ENCODE peak calls at places on chromosomes 4 and X, in four cellular contexts. Y is OCI-LY7, U is PC-3, D is hepatocyte. V is an unnamed sample.
A peak's percentile ranks its signal among the peaks of the same experiment; 100 is the strongest.

GRCh38 chr4:148143174-148143573 is 299.0 kb downstream of the NR3C2 start:
- DNase-seq in Y (no peak), D (no peak), U (no peak), V (no peak)

GRCh38 chr4:118059397-118059796 is 25.1 kb downstream of the NDST3 start:
- DNase-seq in Y (no peak), D (no peak), U (no peak), V (no peak)

GRCh38 chr4:132180020-132180427 is 969.1 kb upstream of the PCDH10 start:
- DNase-seq in Y (no peak), D (no peak), U (peak; percentile 69), V (no peak)

GRCh38 chr4:8315343-8316250 is 46.0 kb downstream of the HTRA3 start:
- DNase-seq in Y (peak; percentile 66), U (peak; percentile 80), D (peak; percentile 87), V (peak; percentile 20)

GRCh38 chr4:41785665-41786064 is 37.1 kb upstream of the PHOX2B start:
- DNase-seq in U (no peak), D (no peak), Y (no peak), V (no peak)

GRCh38 chr4:102438396-102438795 is 62.8 kb upstream of the NFKB1 start:
- DNase-seq in U (peak; percentile 32), D (no peak), Y (no peak), V (no peak)

GRCh38 chrX:150421816-150422215 is 58.7 kb downstream of the MAMLD1 start:
- DNase-seq in D (no peak), Y (no peak), U (no peak), V (no peak)

GRCh38 chr4:14222630-14223029 is 595.1 kb upstream of the BOD1L1 start:
- DNase-seq in Y (no peak), U (no peak), D (no peak), V (no peak)

GRCh38 chr4:181688416-181688815 is 554.8 kb upstream of the TENM3 start:
- DNase-seq in U (no peak), Y (no peak), D (no peak), V (no peak)

GRCh38 chrX:110086916-110087484 is 84.1 kb downstream of the TMEM164 start:
- DNase-seq in Y (no peak), D (peak; percentile 64), U (peak; percentile 90), V (no peak)

GRCh38 chr4:132333723-132334045 is 815.4 kb upstream of the PCDH10 start:
- DNase-seq in Y (no peak), D (no peak), U (no peak), V (no peak)

GRCh38 chr4:189036906-189037305 is 897.7 kb downstream of the TRIML1 start:
- DNase-seq in U (no peak), Y (no peak), D (no peak), V (no peak)

GRCh38 chrX:34918856-34919255 is 23.7 kb upstream of the FAM47B start:
- DNase-seq in D (peak; percentile 66), U (peak; percentile 67), Y (no peak), V (no peak)

GRCh38 chr4:112448211-112448745 is 67.7 kb downstream of the NEUROG2 start:
- DNase-seq in Y (no peak), U (peak; percentile 30), D (no peak), V (no peak)

GRCh38 chrX:150933945-150934350 is 35.5 kb upstream of the CD99L2 start:
- DNase-seq in U (no peak), Y (no peak), D (no peak), V (no peak)

GRCh38 chrX:67353651-67354370 is 190.0 kb upstream of the AR start:
- DNase-seq in D (no peak), Y (no peak), U (no peak), V (no peak)

GRCh38 chrX:13101439-13102139 is 57.2 kb upstream of the FAM9C start:
- DNase-seq in U (peak; percentile 91), Y (no peak), D (peak; percentile 87), V (no peak)

GRCh38 chr4:187286536-187286935 is 562.9 kb upstream of the FAT1 start:
- DNase-seq in U (no peak), D (peak; percentile 14), Y (no peak), V (no peak)

GRCh38 chr4:125322363-125322730 is 7.6 kb downstream of the FAT4 start:
- DNase-seq in U (peak; percentile 19), D (no peak), Y (no peak), V (no peak)

GRCh38 chr4:39932776-39933402 is 44.8 kb downstream of the PDS5A start:
- DNase-seq in U (no peak), D (no peak), Y (no peak), V (peak; percentile 65)

GRCh38 chrX:68880846-68881513 is 52.2 kb downstream of the EFNB1 start:
- DNase-seq in Y (no peak), D (no peak), U (no peak), V (no peak)

GRCh38 chr4:21656832-21657231 is 291.7 kb downstream of the KCNIP4 start:
- DNase-seq in U (peak; percentile 40), Y (no peak), D (peak; percentile 12), V (no peak)

GRCh38 chrX:152638443-152638904 is 779 bp downstream of the GABRQ start:
- DNase-seq in U (no peak), D (no peak), Y (no peak), V (no peak)

GRCh38 chrX:150155396-150156048 is 207.6 kb upstream of the MAMLD1 start:
- DNase-seq in D (peak; percentile 60), U (peak; percentile 63), Y (no peak), V (no peak)

GRCh38 chr4:25487155-25487554 is 110.1 kb downstream of the ANAPC4 start:
- DNase-seq in D (no peak), U (no peak), Y (no peak), V (no peak)

GRCh38 chr4:164731827-164732474 is 22.0 kb upstream of the SMIM31 start:
- DNase-seq in Y (peak; percentile 51), D (peak; percentile 67), U (peak; percentile 63), V (peak; percentile 40)

GRCh38 chr4:93764647-93765246 is 63.8 kb upstream of the ATOH1 start:
- DNase-seq in Y (peak; percentile 38), U (peak; percentile 76), D (peak; percentile 65), V (peak; percentile 53)

GRCh38 chrX:11626351-11626750 is 39.4 kb downstream of the ARHGAP6 start:
- DNase-seq in U (no peak), D (no peak), Y (no peak), V (no peak)

GRCh38 chr4:37725718-37726117 is 39.5 kb upstream of the RELL1 start:
- DNase-seq in D (no peak), U (no peak), Y (no peak), V (no peak)

GRCh38 chr4:151866266-151866918 is 105.6 kb upstream of the GATB start:
- DNase-seq in D (no peak), Y (no peak), U (no peak), V (no peak)

GRCh38 chr4:151865327-151865726 is 104.5 kb upstream of the GATB start:
- DNase-seq in U (no peak), D (no peak), Y (no peak), V (no peak)

GRCh38 chr4:151865744-151866143 is 104.9 kb upstream of the GATB start:
- DNase-seq in Y (no peak), D (no peak), U (no peak), V (no peak)

GRCh38 chr4:151862766-151863165 is 102.0 kb upstream of the GATB start:
- DNase-seq in D (no peak), Y (no peak), U (peak; percentile 34), V (no peak)

DNA sequence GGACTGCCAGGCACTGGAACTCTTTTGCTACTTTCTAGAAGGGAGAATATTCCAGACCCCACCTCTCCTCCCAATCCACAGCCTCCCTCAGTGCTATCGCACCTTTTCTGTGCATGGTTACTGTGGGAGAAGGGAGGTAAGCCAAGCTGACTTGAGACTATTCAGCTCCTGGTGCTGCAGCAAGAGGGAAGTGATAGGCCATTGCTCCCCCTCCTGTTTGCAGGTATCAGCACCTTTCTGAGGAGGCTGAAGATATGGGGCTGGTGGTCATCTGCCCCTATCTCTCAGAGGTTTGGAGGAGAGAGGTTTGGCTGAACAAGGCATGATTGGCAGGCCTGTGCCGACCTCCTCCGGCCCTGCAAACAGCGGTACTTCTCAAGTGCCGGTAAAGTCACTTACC is 103.3 kb upstream of the GATB start:
- DNase-seq in D (no peak), U (no peak), Y (no peak), V (no peak)
- TF ChIP-seq EZH2phosphoT487 in D (no peak), U (no peak), Y (no peak), V (no peak)

GRCh38 chr4:6608758-6609414 is 31.6 kb upstream of the MRFAP1 start:
- DNase-seq in Y (no peak), D (no peak), U (no peak), V (no peak)

GRCh38 chr4:6609415-6610079 is 30.9 kb upstream of the MRFAP1 start:
- DNase-seq in Y (no peak), U (no peak), D (no peak), V (no peak)

GRCh38 chr4:6606465-6607235 is 31.7 kb downstream of the MAN2B2 start:
- DNase-seq in D (no peak), U (no peak), Y (no peak), V (no peak)

GRCh38 chr4:6605605-6606004 is 30.6 kb downstream of the MAN2B2 start:
- DNase-seq in U (no peak), Y (no peak), D (no peak), V (no peak)

DNA sequence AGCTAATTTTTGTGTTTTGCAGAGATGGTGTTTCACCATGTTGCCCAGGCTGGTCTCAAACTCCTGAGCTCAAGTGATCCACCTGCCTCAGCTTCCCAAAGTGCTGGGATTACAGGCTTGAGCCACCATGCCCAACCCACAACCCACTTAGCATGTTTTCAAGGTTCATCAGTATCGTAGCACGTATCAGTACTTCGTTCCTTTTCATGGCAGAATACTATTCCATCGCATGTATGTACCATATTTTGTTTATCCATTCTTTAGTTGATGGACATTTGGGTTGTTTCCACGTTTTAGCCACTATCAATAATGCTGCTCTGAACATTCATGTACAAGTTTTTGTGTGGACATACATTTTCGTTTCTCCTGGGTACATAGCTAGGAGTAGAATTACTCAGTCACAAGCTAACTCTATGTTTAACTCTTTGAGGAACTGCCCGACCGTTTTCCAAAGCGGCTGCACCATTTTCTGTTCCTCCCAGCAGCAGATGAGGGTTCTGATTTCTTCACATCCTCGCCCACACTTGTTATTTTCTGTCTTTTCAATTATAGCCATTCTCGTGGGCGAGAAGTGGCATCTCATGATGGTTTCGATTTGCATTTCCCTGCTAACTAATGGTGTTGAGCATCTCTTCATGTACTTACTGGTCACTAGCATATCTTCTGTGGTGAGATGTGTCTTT is 32.5 kb downstream of the MAN2B2 start:
- DNase-seq in U (no peak), Y (no peak), D (no peak), V (no peak)
- TF ChIP-seq EZH2phosphoT487 in U (no peak), Y (no peak), D (no peak), V (no peak)

GRCh38 chrX:71909956-71910355 is 689 bp upstream of the NHSL2 start:
- DNase-seq in Y (no peak), D (peak; percentile 28), U (no peak), V (no peak)
- TF ChIP-seq EZH2phosphoT487 in Y (no peak), D (no peak), U (no peak), V (no peak)

DNA sequence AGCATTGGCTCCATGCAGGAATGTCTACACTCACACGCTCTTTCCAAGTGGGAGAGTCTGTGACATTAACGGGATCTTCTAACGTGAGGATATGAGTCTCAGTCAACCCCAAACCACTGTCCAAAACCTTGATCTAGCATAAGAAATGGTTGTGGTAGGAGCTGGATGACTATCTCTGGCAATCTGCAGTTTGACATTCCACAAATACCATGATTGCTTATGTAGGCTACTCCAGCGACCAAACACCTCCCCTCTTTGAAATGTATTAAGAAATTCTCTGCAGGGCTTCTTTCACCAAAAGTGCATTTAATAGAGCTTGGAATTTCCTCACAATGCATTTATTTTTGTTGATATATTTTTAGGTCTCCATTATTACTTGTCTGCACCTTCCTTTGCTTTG is 14.1 kb upstream of the STX18 start:
- DNase-seq in U (no peak), D (no peak), Y (no peak), V (no peak)
- TF ChIP-seq EZH2phosphoT487 in U (no peak), D (no peak), Y (no peak), V (no peak)

V was measured in MM.1S.